ENCODE peak calls at places on chromosomes 12 and 14, in eight cellular contexts. B, F, O, S, D, M, Y and L are unnamed samples.

GRCh38 chr14:50521912-50522341 is 10.4 kb downstream of the MAP4K5 start:
- DNase-seq in B (no peak), F (no peak), O (no peak), S (no peak), D (no peak), M (no peak), Y (no peak), L (no peak)

GRCh38 chr14:67934087-67934486 is 114.5 kb downstream of the RAD51B start:
- DNase-seq in B (peak), F (no peak), O (peak), S (peak), D (no peak), M (peak), Y (no peak), L (no peak)

GRCh38 chr14:22289570-22289969 is 299.5 kb downstream of the DAD1 start:
- DNase-seq in B (no peak), F (no peak), O (no peak), S (no peak), D (no peak), M (no peak), Y (no peak), L (no peak)

GRCh38 chr12:77995436-77996167 is 164.9 kb downstream of the NAV3 start:
- DNase-seq in B (no peak), F (no peak), O (no peak), S (peak), D (no peak), M (no peak), Y (no peak), L (no peak)

GRCh38 chr12:13173012-13173441 is 23.5 kb upstream of the EMP1 start:
- DNase-seq in B (peak), F (no peak), O (no peak), S (no peak), D (no peak), M (no peak), Y (no peak), L (no peak)

GRCh38 chr12:31011336-31011735 is 62.3 kb upstream of the DDX11 start:
- DNase-seq in B (no peak), F (no peak), O (no peak), S (no peak), D (no peak), M (no peak), Y (no peak), L (no peak)

GRCh38 chr14:80364274-80364673 is 153.0 kb upstream of the DIO2 start:
- DNase-seq in B (peak), F (no peak), O (no peak), S (no peak), D (no peak), M (peak), Y (no peak), L (no peak)

GRCh38 chr14:68703093-68703492 is 89.8 kb downstream of the ZFP36L1 start:
- DNase-seq in B (peak), F (no peak), O (no peak), S (no peak), D (no peak), M (no peak), Y (no peak), L (no peak)

GRCh38 chr14:31270196-31270772 is 62.7 kb upstream of the HECTD1 start:
- DNase-seq in B (no peak), F (no peak), O (no peak), S (no peak), D (no peak), M (peak), Y (no peak), L (no peak)

GRCh38 chr14:74437654-74438053 is 11.6 kb upstream of the SYNDIG1L start:
- DNase-seq in B (no peak), F (no peak), O (no peak), S (no peak), D (no peak), M (no peak), Y (no peak), L (no peak)

GRCh38 chr12:28767836-28768348 is 381.2 kb upstream of the FAR2 start:
- DNase-seq in B (peak), F (no peak), O (no peak), S (no peak), D (no peak), M (no peak), Y (no peak), L (no peak)

GRCh38 chr12:94677778-94678177 is 27.4 kb upstream of the TMCC3 start:
- DNase-seq in B (no peak), F (no peak), O (no peak), S (no peak), D (no peak), M (no peak), Y (no peak), L (no peak)

GRCh38 chr14:99512571-99513182 is 31.5 kb downstream of the CCNK start:
- DNase-seq in B (no peak), F (peak), O (no peak), S (no peak), D (no peak), M (no peak), Y (no peak), L (no peak)

GRCh38 chr12:122138181-122138580 is 35.8 kb downstream of the IL31 start:
- DNase-seq in B (no peak), F (no peak), O (no peak), S (no peak), D (no peak), M (no peak), Y (no peak), L (no peak)

GRCh38 chr12:26116829-26117228 is 8.0 kb downstream of the BHLHE41 start:
- DNase-seq in B (no peak), F (no peak), O (no peak), S (no peak), D (no peak), M (no peak), Y (no peak), L (no peak)

GRCh38 chr12:107319536-107320030 is 226.2 kb upstream of the CRY1 start:
- DNase-seq in B (no peak), F (peak), O (no peak), S (no peak), D (no peak), M (no peak), Y (no peak), L (no peak)

GRCh38 chr12:32448581-32448980 is 49.2 kb downstream of the FGD4 start:
- DNase-seq in B (no peak), F (no peak), O (no peak), S (no peak), D (no peak), M (no peak), Y (no peak), L (no peak)

GRCh38 chr14:31128601-31129526 is 78.7 kb downstream of the HECTD1 start:
- DNase-seq in B (no peak), F (no peak), O (no peak), S (no peak), D (no peak), M (no peak), Y (no peak), L (no peak)

GRCh38 chr12:50127546-50127945 is 15.5 kb downstream of the COX14 start:
- DNase-seq in B (peak), F (no peak), O (no peak), S (no peak), D (no peak), M (no peak), Y (no peak), L (no peak)